ENCODE peak calls at places on chromosomes 3 and 15, in ten cellular contexts. W is vagina, N is B cell, X is GM12865, K is testis, J is WTC11, U is type B pancreatic cell, O is BE2C, F is heart left ventricle, P is nephron progenitor cell. Z is an unnamed sample.

GRCh38 chr3:170804095-170804494 is 65.9 kb downstream of the RPL22L1 start:
- DNase-seq in W (no peak), N (no peak), X (no peak), K (no peak), J (no peak), U (no peak), O (no peak), F (no peak), P (no peak), Z (no peak)

GRCh38 chr15:26372712-26373111 is 400.2 kb downstream of the GABRB3 start:
- DNase-seq in W (no peak), N (no peak), X (no peak), K (no peak), J (no peak), U (no peak), O (no peak), F (no peak), P (no peak), Z (no peak)

GRCh38 chr3:108090066-108090700 is 648 bp downstream of the CD47 start:
- DNase-seq in W (no peak), N (peak), X (peak), K (peak), J (peak), U (no peak), O (no peak), F (peak), P (no peak), Z (no peak)

GRCh38 chr3:158093526-158093925 is 12.7 kb downstream of the SHOX2 start:
- DNase-seq in W (no peak), N (no peak), X (no peak), K (no peak), J (no peak), U (no peak), O (no peak), F (no peak), P (no peak), Z (no peak)

GRCh38 chr3:157499342-157499963 is 3.8 kb downstream of the VEPH1 start:
- DNase-seq in W (no peak), N (no peak), X (no peak), K (peak), J (peak), U (peak), O (no peak), F (no peak), P (peak), Z (no peak)

GRCh38 chr15:42010434-42010833 is 10.4 kb downstream of the PLA2G4E start:
- DNase-seq in W (no peak), N (no peak), X (peak), K (no peak), J (no peak), U (no peak), O (no peak), F (no peak), P (no peak), Z (no peak)

GRCh38 chr3:58299839-58300516 is 6.1 kb upstream of the RPP14 start:
- DNase-seq in W (no peak), N (no peak), X (peak), K (no peak), J (no peak), U (no peak), O (no peak), F (no peak), P (no peak), Z (no peak)

GRCh38 chr15:58065445-58066041 is at the start of gene ALDH1A2:
- DNase-seq in W (no peak), N (peak), X (no peak), K (peak), J (peak), U (peak), O (peak), F (peak), P (peak), Z (peak)

GRCh38 chr3:111901617-111902016 is 42.6 kb downstream of the PHLDB2 start:
- DNase-seq in W (no peak), N (no peak), X (no peak), K (no peak), J (no peak), U (no peak), O (no peak), F (no peak), P (no peak), Z (no peak)

GRCh38 chr3:39404943-39405686 is 1.4 kb upstream of the RPSA start:
- DNase-seq in W (no peak), N (no peak), X (no peak), K (no peak), J (peak), U (no peak), O (no peak), F (no peak), P (no peak), Z (no peak)

GRCh38 chr3:99240700-99241099 is 339.2 kb upstream of the DCBLD2 start:
- DNase-seq in W (no peak), N (no peak), X (no peak), K (no peak), J (no peak), U (no peak), O (no peak), F (no peak), P (no peak), Z (no peak)

GRCh38 chr3:118244761-118245160 is 789.9 kb downstream of the IGSF11 start:
- DNase-seq in W (no peak), N (no peak), X (no peak), K (no peak), J (no peak), U (no peak), O (no peak), F (no peak), P (no peak), Z (no peak)

GRCh38 chr15:34239151-34239761 is 14.4 kb downstream of the EMC4 start:
- DNase-seq in W (no peak), N (no peak), X (peak), K (no peak), J (no peak), U (no peak), O (no peak), F (no peak), P (no peak), Z (no peak)

GRCh38 chr3:161274691-161275298 is 53.7 kb downstream of the NMD3 start:
- DNase-seq in W (no peak), N (peak), X (peak), K (peak), J (peak), U (no peak), O (peak), F (no peak), P (peak), Z (no peak)

GRCh38 chr3:57918123-57918837 is 89.9 kb upstream of the FLNB start:
- DNase-seq in W (no peak), N (no peak), X (no peak), K (no peak), J (no peak), U (no peak), O (no peak), F (no peak), P (no peak), Z (no peak)

GRCh38 chr3:49019941-49020334 is 1.6 kb upstream of the DALRD3 start:
- DNase-seq in W (no peak), N (no peak), X (no peak), K (no peak), J (no peak), U (no peak), O (no peak), F (no peak), P (no peak), Z (no peak)

GRCh38 chr15:45126535-45127158 is 3.0 kb downstream of the DUOXA1 start:
- DNase-seq in W (no peak), N (peak), X (peak), K (no peak), J (no peak), U (no peak), O (peak), F (no peak), P (no peak), Z (no peak)

GRCh38 chr3:186079925-186080324 is 29.0 kb downstream of the ETV5 start:
- DNase-seq in W (no peak), N (no peak), X (no peak), K (no peak), J (peak), U (no peak), O (no peak), F (no peak), P (no peak), Z (no peak)

GRCh38 chr3:115469649-115470048 is 153.7 kb upstream of the GAP43 start:
- DNase-seq in W (no peak), N (no peak), X (no peak), K (no peak), J (no peak), U (no peak), O (no peak), F (no peak), P (no peak), Z (no peak)

GRCh38 chr3:100033184-100033583 is 81.1 kb downstream of the FILIP1L start:
- DNase-seq in W (no peak), N (no peak), X (no peak), K (peak), J (no peak), U (no peak), O (no peak), F (no peak), P (no peak), Z (no peak)

GRCh38 chr3:174168538-174169254 is 690.4 kb upstream of the NAALADL2 start:
- DNase-seq in W (no peak), N (no peak), X (no peak), K (no peak), J (no peak), U (no peak), O (no peak), F (no peak), P (no peak), Z (no peak)

GRCh38 chr3:6644070-6644929 is 216.6 kb upstream of the GRM7 start:
- DNase-seq in W (no peak), N (no peak), X (peak), K (no peak), J (no peak), U (no peak), O (no peak), F (no peak), P (no peak), Z (no peak)

GRCh38 chr15:52258461-52258860 is 37.1 kb downstream of the MYO5C start:
- DNase-seq in W (no peak), N (no peak), X (no peak), K (no peak), J (no peak), U (no peak), O (no peak), F (no peak), P (no peak), Z (no peak)

GRCh38 chr3:100149130-100149529 is 34.8 kb upstream of the FILIP1L start:
- DNase-seq in W (no peak), N (no peak), X (no peak), K (no peak), J (no peak), U (no peak), O (no peak), F (no peak), P (no peak), Z (no peak)

GRCh38 chr15:64620991-64621495 is 154.3 kb downstream of the RBPMS2 start:
- DNase-seq in W (no peak), N (no peak), X (no peak), K (no peak), J (no peak), U (no peak), O (no peak), F (no peak), P (no peak), Z (no peak)

GRCh38 chr3:115788921-115789470 is 165.7 kb downstream of the GAP43 start:
- DNase-seq in W (no peak), N (no peak), X (no peak), K (no peak), J (no peak), U (no peak), O (no peak), F (no peak), P (no peak), Z (no peak)

GRCh38 chr15:88661766-88662556 is 23.1 kb downstream of the ISG20 start:
- DNase-seq in W (no peak), N (no peak), X (no peak), K (no peak), J (no peak), U (no peak), O (no peak), F (no peak), P (no peak), Z (no peak)

GRCh38 chr3:160038862-160039562 is 50.4 kb downstream of the IL12A start:
- DNase-seq in W (no peak), N (no peak), X (no peak), K (peak), J (peak), U (peak), O (peak), F (no peak), P (peak), Z (no peak)

GRCh38 chr3:185912512-185912911 is 25.3 kb downstream of the TRA2B start:
- DNase-seq in W (no peak), N (no peak), X (no peak), K (no peak), J (no peak), U (no peak), O (no peak), F (no peak), P (no peak), Z (no peak)

GRCh38 chr3:169914321-169914720 is 2.9 kb downstream of the SAMD7 start:
- DNase-seq in W (no peak), N (no peak), X (no peak), K (no peak), J (no peak), U (no peak), O (peak), F (no peak), P (no peak), Z (no peak)

GRCh38 chr15:58484794-58485600 is 53.2 kb downstream of the LIPC start:
- DNase-seq in W (no peak), N (no peak), X (no peak), K (no peak), J (no peak), U (no peak), O (no peak), F (peak), P (no peak), Z (no peak)

GRCh38 chr15:33083232-33084006 is 111.1 kb downstream of the FMN1 start:
- DNase-seq in W (no peak), N (no peak), X (no peak), K (no peak), J (peak), U (no peak), O (no peak), F (no peak), P (no peak), Z (no peak)

GRCh38 chr3:115095236-115095635 is 51.9 kb downstream of the ZBTB20 start:
- DNase-seq in W (no peak), N (no peak), X (no peak), K (no peak), J (no peak), U (no peak), O (no peak), F (no peak), P (no peak), Z (no peak)

GRCh38 chr15:66603301-66604179 is 37.7 kb upstream of the LCTL start:
- DNase-seq in W (no peak), N (peak), X (peak), K (peak), J (peak), U (peak), O (peak), F (peak), P (peak), Z (no peak)

GRCh38 chr3:101639280-101639963 is 37.5 kb downstream of the ZBTB11 start:
- DNase-seq in W (no peak), N (no peak), X (no peak), K (no peak), J (no peak), U (no peak), O (no peak), F (no peak), P (no peak), Z (no peak)

GRCh38 chr15:85026304-85027032 is 44.8 kb downstream of the PDE8A start:
- DNase-seq in W (no peak), N (no peak), X (peak), K (no peak), J (no peak), U (no peak), O (peak), F (peak), P (no peak), Z (no peak)

GRCh38 chr3:16239776-16240175 is 25.0 kb downstream of the DPH3 start:
- DNase-seq in W (no peak), N (no peak), X (no peak), K (no peak), J (no peak), U (no peak), O (no peak), F (no peak), P (no peak), Z (no peak)

GRCh38 chr3:150372320-150373118 is 35.6 kb upstream of the TSC22D2 start:
- DNase-seq in W (no peak), N (peak), X (peak), K (no peak), J (no peak), U (no peak), O (no peak), F (no peak), P (no peak), Z (no peak)
- TF ChIP-seq CTCF in W (no peak), N (peak), X (peak), K (no peak), J (no peak), U (peak), O (peak), F (no peak), P (no peak), Z (peak)

GRCh38 chr3:194964809-194965208 is 279.1 kb downstream of the FAM43A start:
- DNase-seq in W (no peak), N (no peak), X (no peak), K (no peak), J (no peak), U (no peak), O (no peak), F (no peak), P (no peak), Z (no peak)
- TF ChIP-seq CTCF in W (no peak), N (no peak), X (no peak), K (no peak), J (no peak), U (no peak), O (peak), F (no peak), P (no peak), Z (peak)

GRCh38 chr3:52014613-52015012 is 18.9 kb upstream of the RPL29 start:
- DNase-seq in W (no peak), N (no peak), X (no peak), K (no peak), J (peak), U (no peak), O (peak), F (no peak), P (peak), Z (no peak)
- TF ChIP-seq CTCF in W (no peak), N (no peak), X (peak), K (no peak), J (no peak), U (peak), O (peak), F (peak), P (peak), Z (peak)

DNA sequence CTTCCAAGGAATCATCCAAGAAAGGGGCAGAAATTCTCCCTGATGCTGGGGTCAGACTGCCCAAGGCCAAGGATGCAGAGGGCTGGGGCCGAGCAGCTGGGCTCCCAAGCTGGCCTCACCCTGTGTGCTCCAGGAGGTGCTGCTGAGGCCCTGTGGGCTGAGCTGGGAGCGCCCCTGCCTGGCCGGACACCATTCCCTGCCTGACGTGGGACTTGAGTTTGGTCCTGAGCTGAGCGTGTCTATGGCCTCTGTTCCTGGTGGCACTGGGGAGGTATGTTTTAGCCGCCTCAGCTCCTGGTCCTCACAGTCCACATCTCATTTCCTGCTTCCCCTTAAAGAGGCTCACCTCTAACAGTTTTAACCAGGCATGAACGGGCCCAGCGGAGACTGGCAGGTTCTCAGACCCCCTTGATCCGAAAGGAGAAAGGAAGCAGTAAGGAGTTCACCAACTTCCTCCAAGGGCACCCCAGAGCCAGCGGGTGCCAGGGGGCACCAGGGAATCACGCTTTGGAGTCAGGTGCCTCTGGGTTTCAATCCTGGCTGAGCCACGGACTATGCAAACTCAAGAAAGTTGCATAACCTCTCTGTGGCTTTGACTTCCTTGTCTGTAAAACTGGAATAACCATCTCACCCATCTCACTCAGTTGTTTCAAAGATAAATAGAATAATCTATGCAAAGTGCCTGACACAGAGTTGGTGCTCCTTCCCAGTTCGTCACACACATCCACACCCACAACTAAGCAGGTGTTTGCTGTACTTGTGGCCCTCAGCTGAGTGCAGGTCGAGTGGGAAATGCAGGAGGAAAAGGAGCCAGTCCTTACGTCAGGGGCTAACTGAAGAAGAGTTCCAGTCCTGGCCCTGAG is 48.6 kb downstream of the SLC12A8 start:
- DNase-seq in W (no peak), N (no peak), X (peak), K (peak), J (peak), U (no peak), O (no peak), F (no peak), P (no peak), Z (no peak)
- TF ChIP-seq CTCF in W (no peak), N (no peak), X (peak), K (no peak), J (no peak), U (no peak), O (peak), F (peak), P (no peak), Z (peak)

GRCh38 chr15:89776274-89777072 is at the start of gene MESP2:
- DNase-seq in W (no peak), N (peak), X (peak), K (peak), J (peak), U (peak), O (peak), F (peak), P (peak), Z (peak)
- TF ChIP-seq CTCF in W (peak), N (peak), X (peak), K (peak), J (no peak), U (peak), O (peak), F (peak), P (peak), Z (peak)

DNA sequence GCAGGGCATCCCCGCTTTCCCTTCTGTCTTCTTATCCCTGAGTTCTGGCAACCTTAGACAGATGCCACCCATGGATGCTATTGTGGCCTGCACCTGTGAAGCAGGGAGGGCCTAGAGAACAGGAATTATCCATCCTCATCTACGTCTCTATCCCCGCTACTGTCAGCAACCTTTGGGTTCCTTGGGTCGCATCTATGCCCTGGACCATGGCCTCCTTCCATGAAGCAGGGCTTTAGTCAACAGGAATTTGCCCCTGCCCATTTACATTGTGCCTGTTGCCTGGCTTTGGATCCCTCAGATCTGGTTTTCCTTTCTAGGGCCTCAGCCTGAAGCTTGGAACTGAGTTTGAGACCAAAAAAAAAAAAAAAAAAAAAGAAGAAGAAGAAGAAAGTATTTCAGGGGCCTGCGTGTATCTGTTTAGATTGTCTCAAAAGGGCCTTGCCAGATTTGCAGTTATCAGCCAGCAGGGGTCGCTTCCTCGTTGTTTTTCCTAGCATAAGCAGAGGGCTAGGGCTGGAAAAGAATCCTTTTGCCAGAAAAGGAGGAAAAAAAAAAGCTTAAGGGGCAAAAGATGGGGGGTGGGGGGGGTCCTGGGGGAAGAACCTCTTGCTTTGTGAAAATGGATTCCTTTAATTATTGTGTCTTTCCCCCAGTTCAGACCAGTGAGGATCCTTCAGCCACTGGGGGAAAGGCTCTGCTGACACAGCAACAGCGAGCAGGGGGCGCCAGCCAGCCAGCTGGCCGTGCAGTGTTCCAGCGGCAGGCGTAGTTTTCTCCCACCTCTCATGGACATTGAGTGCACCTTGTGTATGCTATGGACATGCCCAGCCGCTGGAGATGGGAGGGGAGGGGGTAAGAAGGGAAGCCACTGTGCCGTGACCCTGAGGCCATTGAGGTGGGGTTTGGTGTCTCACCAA is 65.7 kb upstream of the ALDH1L1 start:
- DNase-seq in W (no peak), N (no peak), X (peak), K (peak), J (peak), U (no peak), O (peak), F (peak), P (peak), Z (no peak)
- TF ChIP-seq CTCF in W (no peak), N (no peak), X (peak), K (peak), J (peak), U (peak), O (peak), F (peak), P (peak), Z (peak)